ENCODE peak calls at places on chromosome 18, in four cellular contexts. One of them, this sample, is unnamed.

GRCh38 chr18:55651236-55651635 is 63.2 kb upstream of the TCF4 start:
- DNase-seq in cardiac fibroblast: peak; percentile 29
- DNase-seq in PC-3: no peak
- DNase-seq in stomach: no peak
- DNase-seq in this sample: no peak

GRCh38 chr18:32542221-32542798 is 71.6 kb upstream of the GAREM1 start:
- DNase-seq in cardiac fibroblast: peak; percentile 43
- DNase-seq in PC-3: no peak
- DNase-seq in stomach: no peak
- DNase-seq in this sample: no peak

GRCh38 chr18:58761241-58761969 is 90.1 kb downstream of the MALT1 start:
- DNase-seq in cardiac fibroblast: no peak
- DNase-seq in PC-3: peak; percentile 20
- DNase-seq in stomach: peak; percentile 52
- DNase-seq in this sample: no peak

GRCh38 chr18:12839526-12840196 is 44.4 kb downstream of the PTPN2 start:
- DNase-seq in cardiac fibroblast: peak; percentile 43
- DNase-seq in PC-3: no peak
- DNase-seq in stomach: no peak
- DNase-seq in this sample: no peak

GRCh38 chr18:78623142-78623541 is 356.5 kb upstream of the SALL3 start:
- DNase-seq in cardiac fibroblast: no peak
- DNase-seq in PC-3: no peak
- DNase-seq in stomach: no peak
- DNase-seq in this sample: no peak

GRCh38 chr18:80245781-80246655 is 1.3 kb downstream of the PARD6G start:
- DNase-seq in cardiac fibroblast: no peak
- DNase-seq in PC-3: no peak
- DNase-seq in stomach: no peak
- DNase-seq in this sample: no peak

GRCh38 chr18:42706618-42707017 is 408.9 kb downstream of the RIT2 start:
- DNase-seq in cardiac fibroblast: no peak
- DNase-seq in PC-3: no peak
- DNase-seq in stomach: no peak
- DNase-seq in this sample: no peak

GRCh38 chr18:36200354-36200771 is 13.1 kb downstream of the MOCOS start:
- DNase-seq in cardiac fibroblast: no peak
- DNase-seq in PC-3: no peak
- DNase-seq in stomach: no peak
- DNase-seq in this sample: no peak

GRCh38 chr18:75113455-75113854 is 95.5 kb downstream of the PTGR3 start:
- DNase-seq in cardiac fibroblast: no peak
- DNase-seq in PC-3: no peak
- DNase-seq in stomach: no peak
- DNase-seq in this sample: no peak

GRCh38 chr18:24013061-24013460 is 1.5 kb upstream of the TTC39C start:
- DNase-seq in cardiac fibroblast: no peak
- DNase-seq in PC-3: no peak
- DNase-seq in stomach: no peak
- DNase-seq in this sample: no peak

GRCh38 chr18:35117951-35118411 is 76.8 kb downstream of the MAPRE2 start:
- DNase-seq in cardiac fibroblast: peak; percentile 67
- DNase-seq in PC-3: no peak
- DNase-seq in stomach: no peak
- DNase-seq in this sample: no peak

GRCh38 chr18:13387856-13388548 is 169.4 kb downstream of the LDLRAD4 start:
- DNase-seq in cardiac fibroblast: no peak
- DNase-seq in PC-3: no peak
- DNase-seq in stomach: no peak
- DNase-seq in this sample: no peak

GRCh38 chr18:24368749-24369148 is 28.9 kb downstream of the OSBPL1A start:
- DNase-seq in cardiac fibroblast: peak; percentile 17
- DNase-seq in PC-3: peak; percentile 28
- DNase-seq in stomach: no peak
- DNase-seq in this sample: no peak

DNA sequence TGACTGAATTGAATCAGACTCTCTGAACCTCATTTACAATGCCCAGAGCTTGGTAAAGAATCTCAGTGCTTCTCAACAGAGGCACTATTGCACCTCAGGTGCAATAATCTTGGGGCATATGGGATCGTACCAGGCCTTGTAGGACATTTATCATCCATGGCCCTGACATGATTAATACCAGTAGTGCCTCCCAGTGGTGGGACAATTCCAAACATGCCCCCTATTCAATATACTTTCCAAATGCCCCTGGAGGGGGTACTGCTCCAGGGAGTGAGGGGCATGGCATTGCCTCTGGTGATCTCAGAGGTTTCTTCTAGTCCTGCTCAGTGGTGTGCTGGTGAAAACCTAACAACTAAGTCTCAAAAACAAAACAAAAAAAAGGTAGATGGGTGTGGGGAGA is 174.9 kb upstream of the SMAD2 start:
- DNase-seq in cardiac fibroblast: no peak
- DNase-seq in PC-3: no peak
- DNase-seq in stomach: no peak
- DNase-seq in this sample: no peak
- TF ChIP-seq CTCF in cardiac fibroblast: no peak
- TF ChIP-seq CTCF in PC-3: peak; percentile 19
- TF ChIP-seq CTCF in stomach: no peak
- TF ChIP-seq CTCF in this sample: no peak

GRCh38 chr18:46677609-46678470 is 20.8 kb upstream of the LOXHD1 start:
- DNase-seq in cardiac fibroblast: no peak
- DNase-seq in PC-3: peak; percentile 1
- DNase-seq in stomach: no peak
- DNase-seq in this sample: no peak
- TF ChIP-seq CTCF in cardiac fibroblast: no peak
- TF ChIP-seq CTCF in PC-3: no peak
- TF ChIP-seq CTCF in stomach: no peak
- TF ChIP-seq CTCF in this sample: no peak

DNA sequence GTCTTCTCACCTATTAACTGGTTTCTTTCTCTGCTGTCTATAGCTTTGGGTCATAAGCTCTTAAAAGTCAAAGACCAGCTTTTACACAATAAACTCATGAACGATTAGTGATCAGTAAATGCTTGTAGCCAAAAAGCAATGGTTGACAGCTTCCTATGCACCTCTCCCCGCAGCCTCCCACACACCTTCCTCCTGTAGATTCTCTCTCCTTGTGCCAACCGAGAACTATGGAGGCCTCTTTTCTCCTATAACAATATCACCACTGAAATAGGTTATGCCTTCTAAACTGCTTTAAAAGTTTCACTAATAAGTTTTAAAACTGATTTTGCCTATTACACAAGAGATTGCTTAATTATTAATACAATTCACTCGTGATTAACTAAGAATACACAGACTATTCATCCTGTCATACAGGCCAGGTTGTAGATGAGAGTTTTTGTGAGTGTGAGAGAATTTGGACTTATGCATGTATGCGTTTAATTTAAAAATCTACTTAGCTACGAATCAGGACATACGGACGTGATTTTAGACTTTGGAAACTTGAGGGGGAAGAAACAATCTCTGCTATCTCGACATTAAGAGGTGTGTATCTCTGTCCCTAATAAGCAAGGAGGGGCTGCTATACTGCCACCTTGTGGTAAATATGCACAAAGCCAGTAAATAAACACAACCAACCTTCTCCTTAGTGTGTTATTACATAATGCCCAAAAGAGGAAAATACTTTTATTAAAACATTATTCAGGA is 229.1 kb upstream of the RBBP8 start:
- DNase-seq in cardiac fibroblast: peak; percentile 69
- DNase-seq in PC-3: peak; percentile 70
- DNase-seq in stomach: no peak
- DNase-seq in this sample: no peak
- TF ChIP-seq CTCF in cardiac fibroblast: peak; percentile 72
- TF ChIP-seq CTCF in PC-3: peak; percentile 85
- TF ChIP-seq CTCF in stomach: peak; percentile 81
- TF ChIP-seq CTCF in this sample: peak; percentile 82

GRCh38 chr18:45708831-45709230 is 15.2 kb upstream of the SLC14A1 start:
- DNase-seq in cardiac fibroblast: no peak
- DNase-seq in PC-3: no peak
- DNase-seq in stomach: no peak
- DNase-seq in this sample: no peak

GRCh38 chr18:45702871-45703270 is 21.1 kb upstream of the SLC14A1 start:
- DNase-seq in cardiac fibroblast: no peak
- DNase-seq in PC-3: no peak
- DNase-seq in stomach: no peak
- DNase-seq in this sample: no peak
- TF ChIP-seq CTCF in cardiac fibroblast: no peak
- TF ChIP-seq CTCF in PC-3: no peak
- TF ChIP-seq CTCF in stomach: no peak
- TF ChIP-seq CTCF in this sample: no peak

GRCh38 chr18:51029694-51030536 is at the start of gene SMAD4:
- DNase-seq in cardiac fibroblast: peak; percentile 97
- DNase-seq in PC-3: peak; percentile 78
- DNase-seq in stomach: peak; percentile 97
- DNase-seq in this sample: peak; percentile 97
- TF ChIP-seq CTCF in cardiac fibroblast: no peak
- TF ChIP-seq CTCF in PC-3: no peak
- TF ChIP-seq CTCF in stomach: no peak
- TF ChIP-seq CTCF in this sample: no peak

GRCh38 chr18:49243391-49243790 is 217.1 kb downstream of the DYM start:
- DNase-seq in cardiac fibroblast: peak; percentile 32
- DNase-seq in PC-3: no peak
- DNase-seq in stomach: no peak
- DNase-seq in this sample: no peak

GRCh38 chr18:49234984-49235383 is 225.5 kb downstream of the DYM start:
- DNase-seq in cardiac fibroblast: no peak
- DNase-seq in PC-3: no peak
- DNase-seq in stomach: no peak
- DNase-seq in this sample: no peak

GRCh38 chr18:49237031-49237430 is 223.4 kb downstream of the DYM start:
- DNase-seq in cardiac fibroblast: no peak
- DNase-seq in PC-3: no peak
- DNase-seq in stomach: no peak
- DNase-seq in this sample: no peak

GRCh38 chr18:49241852-49242251 is 218.6 kb downstream of the DYM start:
- DNase-seq in cardiac fibroblast: peak; percentile 60
- DNase-seq in PC-3: no peak
- DNase-seq in stomach: no peak
- DNase-seq in this sample: no peak

GRCh38 chr18:49238433-49239042 is 221.9 kb downstream of the DYM start:
- DNase-seq in cardiac fibroblast: peak; percentile 69
- DNase-seq in PC-3: peak; percentile 35
- DNase-seq in stomach: no peak
- DNase-seq in this sample: no peak
- TF ChIP-seq CTCF in cardiac fibroblast: peak; percentile 62
- TF ChIP-seq CTCF in PC-3: peak; percentile 51
- TF ChIP-seq CTCF in stomach: peak; percentile 8
- TF ChIP-seq CTCF in this sample: peak; percentile 54

GRCh38 chr18:22043837-22044236 is 125.6 kb upstream of the GATA6 start:
- DNase-seq in cardiac fibroblast: no peak
- DNase-seq in PC-3: no peak
- DNase-seq in stomach: no peak
- DNase-seq in this sample: no peak

GRCh38 chr18:22046473-22046872 is 122.9 kb upstream of the GATA6 start:
- DNase-seq in cardiac fibroblast: no peak
- DNase-seq in PC-3: no peak
- DNase-seq in stomach: no peak
- DNase-seq in this sample: no peak

GRCh38 chr18:22047485-22047884 is 121.9 kb upstream of the GATA6 start:
- DNase-seq in cardiac fibroblast: no peak
- DNase-seq in PC-3: no peak
- DNase-seq in stomach: peak; percentile 42
- DNase-seq in this sample: no peak

GRCh38 chr18:22045221-22045918 is 124.0 kb upstream of the GATA6 start:
- DNase-seq in cardiac fibroblast: no peak
- DNase-seq in PC-3: no peak
- DNase-seq in stomach: peak; percentile 43
- DNase-seq in this sample: no peak

DNA sequence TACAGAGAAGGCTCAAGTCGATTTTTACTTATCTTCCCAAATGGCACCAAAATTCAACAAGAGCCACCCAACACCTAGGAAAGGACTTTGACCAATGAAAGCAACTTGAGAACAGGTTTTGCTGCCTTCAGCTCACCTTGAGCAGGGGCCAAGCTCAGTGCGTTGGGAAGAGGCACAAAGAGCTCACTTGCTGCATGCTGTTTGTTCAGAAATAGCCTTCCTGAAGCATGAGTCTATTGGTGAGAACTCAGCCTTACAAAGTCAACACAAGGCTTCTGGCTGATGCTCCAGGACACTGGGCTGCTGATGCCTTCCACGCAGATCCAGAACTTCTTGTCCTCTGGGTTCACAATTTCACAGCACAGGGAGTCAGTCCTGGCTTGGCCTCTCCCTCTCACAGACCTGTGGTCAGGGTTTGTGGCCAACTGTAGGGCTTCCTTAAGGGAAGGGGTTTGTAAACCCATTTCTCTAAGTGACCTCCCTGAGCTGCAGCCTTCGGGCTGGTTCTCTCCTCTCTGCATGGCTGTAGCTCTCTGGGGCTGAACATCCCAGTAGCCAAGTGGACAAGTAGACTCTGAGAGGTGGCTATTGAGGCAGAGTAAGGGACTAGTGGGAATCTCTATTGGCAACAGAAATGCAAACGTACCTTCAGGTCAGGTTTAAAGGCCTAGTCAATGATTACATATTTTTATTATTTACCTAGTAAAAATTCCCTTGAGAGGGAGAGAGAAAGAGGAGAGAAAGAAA is 124.7 kb upstream of the GATA6 start:
- DNase-seq in cardiac fibroblast: no peak
- DNase-seq in PC-3: peak; percentile 55
- DNase-seq in stomach: peak; percentile 89
- DNase-seq in this sample: no peak
- TF ChIP-seq CTCF in cardiac fibroblast: no peak
- TF ChIP-seq CTCF in PC-3: no peak
- TF ChIP-seq CTCF in stomach: no peak
- TF ChIP-seq CTCF in this sample: no peak

GRCh38 chr18:3151379-3152264 is 68.1 kb downstream of the MYOM1 start:
- DNase-seq in cardiac fibroblast: peak; percentile 55
- DNase-seq in PC-3: peak; percentile 59
- DNase-seq in stomach: no peak
- DNase-seq in this sample: no peak
- TF ChIP-seq CTCF in cardiac fibroblast: peak; percentile 74
- TF ChIP-seq CTCF in PC-3: peak; percentile 74
- TF ChIP-seq CTCF in stomach: peak; percentile 80
- TF ChIP-seq CTCF in this sample: peak; percentile 88